ENCODE peak calls at places on chromosomes 6 and 20, in nine cellular contexts. E, T, A, K, G, W, D, I and B are unnamed samples.

GRCh38 chr20:62685781-62686555 is 22.7 kb upstream of the NTSR1 start:
- DNase-seq in E (peak; percentile 49), T (peak; percentile 61), A (no peak), K (no peak), G (peak; percentile 77), W (no peak), D (no peak), I (no peak), B (no peak)

GRCh38 chr20:49674383-49675352 is 39.0 kb downstream of the B4GALT5 start:
- DNase-seq in E (peak; percentile 72), T (no peak), A (no peak), K (peak; percentile 74), G (no peak), W (peak; percentile 82), D (no peak), I (no peak), B (peak; percentile 74)

GRCh38 chr6:17311595-17312311 is 30.6 kb downstream of the RBM24 start:
- DNase-seq in E (no peak), T (no peak), A (no peak), K (peak; percentile 49), G (no peak), W (peak; percentile 6), D (no peak), I (no peak), B (peak; percentile 57)

GRCh38 chr6:31094389-31094881 is 17.9 kb downstream of the C6orf15 start:
- DNase-seq in E (peak; percentile 38), T (peak; percentile 40), A (peak; percentile 13), K (no peak), G (no peak), W (peak; percentile 30), D (no peak), I (peak; percentile 42), B (peak; percentile 17)

GRCh38 chr6:87482382-87482781 is 9.6 kb downstream of the SLC35A1 start:
- DNase-seq in E (no peak), T (no peak), A (no peak), K (no peak), G (no peak), W (no peak), D (no peak), I (no peak), B (no peak)

GRCh38 chr6:63213325-63213724 is 2.1 kb downstream of the FKBP1C start:
- DNase-seq in E (no peak), T (no peak), A (no peak), K (no peak), G (no peak), W (no peak), D (no peak), I (no peak), B (no peak)

GRCh38 chr20:15364781-15365180 is 1027.4 kb upstream of the FLRT3 start:
- DNase-seq in E (no peak), T (no peak), A (no peak), K (no peak), G (no peak), W (no peak), D (no peak), I (no peak), B (no peak)

GRCh38 chr6:35359744-35360348 is 17.5 kb downstream of the PPARD start:
- DNase-seq in E (no peak), T (no peak), A (no peak), K (peak; percentile 77), G (no peak), W (peak; percentile 96), D (no peak), I (no peak), B (peak; percentile 90)

GRCh38 chr6:98041921-98042320 is 758.9 kb upstream of the MMS22L start:
- DNase-seq in E (no peak), T (no peak), A (no peak), K (no peak), G (peak; percentile 12), W (no peak), D (no peak), I (no peak), B (no peak)

GRCh38 chr6:100460650-100461204 is 4.0 kb downstream of the SIM1 start:
- DNase-seq in E (no peak), T (peak; percentile 83), A (no peak), K (peak; percentile 51), G (no peak), W (no peak), D (no peak), I (no peak), B (peak; percentile 46)

GRCh38 chr6:104625536-104625935 is 234.2 kb downstream of the HACE1 start:
- DNase-seq in E (no peak), T (peak; percentile 75), A (no peak), K (peak; percentile 80), G (no peak), W (peak; percentile 37), D (no peak), I (no peak), B (peak; percentile 78)

GRCh38 chr6:52929321-52930164 is 20.0 kb upstream of the GSTA3 start:
- DNase-seq in E (no peak), T (no peak), A (no peak), K (peak; percentile 68), G (no peak), W (peak; percentile 97), D (no peak), I (no peak), B (peak; percentile 85)

GRCh38 chr20:59382326-59382725 is 81.9 kb downstream of the EDN3 start:
- DNase-seq in E (no peak), T (no peak), A (no peak), K (no peak), G (no peak), W (no peak), D (no peak), I (no peak), B (no peak)

GRCh38 chr6:131950767-131951575 is at the start of gene CCN2:
- DNase-seq in E (peak; percentile 86), T (peak; percentile 98), A (no peak), K (peak; percentile 95), G (no peak), W (peak; percentile 100), D (no peak), I (no peak), B (peak; percentile 100)

GRCh38 chr20:18019068-18019467 is 38.6 kb downstream of the OVOL2 start:
- DNase-seq in E (no peak), T (peak; percentile 75), A (no peak), K (no peak), G (no peak), W (peak; percentile 16), D (no peak), I (no peak), B (peak; percentile 9)

GRCh38 chr6:106102034-106102433 is 15.9 kb downstream of the PRDM1 start:
- DNase-seq in E (no peak), T (no peak), A (no peak), K (no peak), G (no peak), W (no peak), D (peak; percentile 37), I (no peak), B (no peak)

GRCh38 chr20:50850721-50851286 is 55.9 kb downstream of the BCAS4 start:
- DNase-seq in E (no peak), T (peak; percentile 84), A (no peak), K (no peak), G (no peak), W (no peak), D (no peak), I (no peak), B (no peak)

GRCh38 chr6:115753446-115753845 is 307.2 kb downstream of the FRK start:
- DNase-seq in E (no peak), T (no peak), A (no peak), K (no peak), G (no peak), W (no peak), D (no peak), I (no peak), B (no peak)

GRCh38 chr6:116536216-116536621 is 9.3 kb downstream of the TRAPPC3L start:
- DNase-seq in E (peak; percentile 27), T (no peak), A (no peak), K (peak; percentile 50), G (no peak), W (peak; percentile 81), D (peak; percentile 5), I (no peak), B (peak; percentile 66)

GRCh38 chr20:5504061-5504739 is 187.4 kb upstream of the PROKR2 start:
- DNase-seq in E (peak; percentile 76), T (peak; percentile 66), A (no peak), K (peak; percentile 89), G (peak; percentile 44), W (peak; percentile 54), D (peak; percentile 22), I (no peak), B (peak; percentile 29)

GRCh38 chr6:28401172-28401571 is 1.6 kb upstream of the ZSCAN12 start:
- DNase-seq in E (no peak), T (no peak), A (no peak), K (no peak), G (no peak), W (peak; percentile 25), D (no peak), I (no peak), B (no peak)

GRCh38 chr20:52075400-52075799 is 116.2 kb downstream of the ZFP64 start:
- DNase-seq in E (no peak), T (no peak), A (no peak), K (no peak), G (no peak), W (no peak), D (no peak), I (no peak), B (no peak)

GRCh38 chr6:109579361-109579760 is 96.3 kb upstream of the ZBTB24 start:
- DNase-seq in E (no peak), T (no peak), A (no peak), K (no peak), G (no peak), W (peak; percentile 1), D (no peak), I (no peak), B (no peak)

GRCh38 chr6:167453082-167453446 is 128.2 kb downstream of the TTLL2 start:
- DNase-seq in E (no peak), T (no peak), A (no peak), K (no peak), G (no peak), W (no peak), D (no peak), I (no peak), B (no peak)

GRCh38 chr6:146908786-146909185 is 295.4 kb upstream of the STXBP5 start:
- DNase-seq in E (no peak), T (no peak), A (no peak), K (no peak), G (no peak), W (no peak), D (no peak), I (no peak), B (no peak)

GRCh38 chr6:17042422-17043147 is 59.3 kb upstream of the STMND1 start:
- DNase-seq in E (peak; percentile 78), T (peak; percentile 83), A (no peak), K (peak; percentile 55), G (no peak), W (peak; percentile 76), D (no peak), I (no peak), B (peak; percentile 52)

GRCh38 chr6:19438566-19439353 is 398.4 kb upstream of the ID4 start:
- DNase-seq in E (no peak), T (no peak), A (no peak), K (no peak), G (no peak), W (no peak), D (no peak), I (no peak), B (no peak)

GRCh38 chr6:23601811-23602340 is 524.1 kb upstream of the NRSN1 start:
- DNase-seq in E (no peak), T (no peak), A (no peak), K (no peak), G (no peak), W (no peak), D (no peak), I (no peak), B (no peak)

GRCh38 chr6:52019092-52019491 is 68.3 kb downstream of the PKHD1 start:
- DNase-seq in E (no peak), T (no peak), A (no peak), K (no peak), G (peak; percentile 41), W (no peak), D (no peak), I (no peak), B (no peak)

GRCh38 chr20:478949-479429 is 16.7 kb upstream of the TBC1D20 start:
- DNase-seq in E (peak; percentile 43), T (no peak), A (no peak), K (peak; percentile 54), G (peak; percentile 13), W (peak; percentile 80), D (peak; percentile 23), I (no peak), B (peak; percentile 64)

GRCh38 chr6:147226163-147226724 is 22.0 kb downstream of the STXBP5 start:
- DNase-seq in E (no peak), T (no peak), A (no peak), K (no peak), G (no peak), W (no peak), D (no peak), I (no peak), B (no peak)